ENCODE peak calls at places on chromosome 11, in five cellular contexts. One of them, this sample, is unnamed.

GRCh38 chr11:10208045-10208674 is 85.9 kb downstream of the SBF2 start:
- DNase-seq in left ventricle myocardium inferior: no peak
- DNase-seq in mucosa of descending colon: no peak
- DNase-seq in AG04449: no peak
- DNase-seq in GM12878: peak; percentile 32
- DNase-seq in this sample: peak; percentile 12

GRCh38 chr11:27300974-27301373 is 62.0 kb downstream of the CCDC34 start:
- DNase-seq in mucosa of descending colon: no peak
- DNase-seq in left ventricle myocardium inferior: no peak
- DNase-seq in GM12878: no peak
- DNase-seq in AG04449: no peak
- DNase-seq in this sample: no peak

GRCh38 chr11:69239320-69240040 is 54.5 kb upstream of the MYEOV start:
- DNase-seq in mucosa of descending colon: no peak
- DNase-seq in GM12878: no peak
- DNase-seq in left ventricle myocardium inferior: no peak
- DNase-seq in AG04449: no peak
- DNase-seq in this sample: no peak

GRCh38 chr11:19519344-19519743 is 193.3 kb upstream of the NAV2 start:
- DNase-seq in GM12878: no peak
- DNase-seq in left ventricle myocardium inferior: no peak
- DNase-seq in mucosa of descending colon: no peak
- DNase-seq in AG04449: no peak
- DNase-seq in this sample: no peak

GRCh38 chr11:112459001-112459400 is 198.3 kb upstream of the PLET1 start:
- DNase-seq in AG04449: no peak
- DNase-seq in GM12878: no peak
- DNase-seq in left ventricle myocardium inferior: no peak
- DNase-seq in mucosa of descending colon: no peak
- DNase-seq in this sample: no peak

GRCh38 chr11:19321351-19321750 is 80.6 kb upstream of the E2F8 start:
- DNase-seq in left ventricle myocardium inferior: no peak
- DNase-seq in mucosa of descending colon: no peak
- DNase-seq in AG04449: no peak
- DNase-seq in GM12878: no peak
- DNase-seq in this sample: no peak

GRCh38 chr11:57287884-57288283 is 36.9 kb downstream of the TNKS1BP1 start:
- DNase-seq in mucosa of descending colon: no peak
- DNase-seq in GM12878: no peak
- DNase-seq in left ventricle myocardium inferior: no peak
- DNase-seq in AG04449: no peak
- DNase-seq in this sample: no peak

GRCh38 chr11:75267171-75267970 is 26.8 kb downstream of the TPBGL start:
- DNase-seq in AG04449: no peak
- DNase-seq in mucosa of descending colon: no peak
- DNase-seq in GM12878: no peak
- DNase-seq in left ventricle myocardium inferior: no peak
- DNase-seq in this sample: no peak

GRCh38 chr11:46944356-46944755 is 7.8 kb downstream of the CSTPP1 start:
- DNase-seq in AG04449: no peak
- DNase-seq in mucosa of descending colon: no peak
- DNase-seq in GM12878: no peak
- DNase-seq in left ventricle myocardium inferior: no peak
- DNase-seq in this sample: no peak

GRCh38 chr11:69159153-69159850 is 3.6 kb downstream of the SMIM38 start:
- DNase-seq in mucosa of descending colon: no peak
- DNase-seq in GM12878: no peak
- DNase-seq in AG04449: no peak
- DNase-seq in left ventricle myocardium inferior: no peak
- DNase-seq in this sample: no peak

GRCh38 chr11:86147004-86147403 is 78.1 kb upstream of the PICALM start:
- DNase-seq in left ventricle myocardium inferior: no peak
- DNase-seq in AG04449: no peak
- DNase-seq in mucosa of descending colon: no peak
- DNase-seq in GM12878: no peak
- DNase-seq in this sample: no peak

GRCh38 chr11:10605941-10606381 is 37.5 kb upstream of the LYVE1 start:
- DNase-seq in left ventricle myocardium inferior: peak; percentile 65
- DNase-seq in GM12878: no peak
- DNase-seq in mucosa of descending colon: peak; percentile 35
- DNase-seq in AG04449: peak; percentile 31
- DNase-seq in this sample: no peak

GRCh38 chr11:129408865-129409444 is 33.3 kb downstream of the BARX2 start:
- DNase-seq in left ventricle myocardium inferior: no peak
- DNase-seq in GM12878: no peak
- DNase-seq in AG04449: no peak
- DNase-seq in mucosa of descending colon: no peak
- DNase-seq in this sample: no peak

GRCh38 chr11:11217555-11218286 is 135.3 kb downstream of the CSNK2A3 start:
- DNase-seq in mucosa of descending colon: peak; percentile 16
- DNase-seq in left ventricle myocardium inferior: no peak
- DNase-seq in GM12878: no peak
- DNase-seq in AG04449: no peak
- DNase-seq in this sample: no peak

GRCh38 chr11:76030286-76030685 is 176.0 kb downstream of the WNT11 start:
- DNase-seq in mucosa of descending colon: no peak
- DNase-seq in AG04449: peak; percentile 53
- DNase-seq in left ventricle myocardium inferior: no peak
- DNase-seq in GM12878: no peak
- DNase-seq in this sample: no peak

GRCh38 chr11:629237-629583 is 2.2 kb upstream of the SCT start:
- DNase-seq in AG04449: no peak
- DNase-seq in GM12878: no peak
- DNase-seq in mucosa of descending colon: no peak
- DNase-seq in left ventricle myocardium inferior: no peak
- DNase-seq in this sample: no peak
- TF ChIP-seq CTCF in AG04449: no peak
- TF ChIP-seq CTCF in GM12878: no peak
- TF ChIP-seq CTCF in mucosa of descending colon: no peak
- TF ChIP-seq CTCF in left ventricle myocardium inferior: peak; percentile 41
- TF ChIP-seq CTCF in this sample: no peak

GRCh38 chr11:72702842-72703241 is 28.6 kb upstream of the PDE2A start:
- DNase-seq in GM12878: no peak
- DNase-seq in left ventricle myocardium inferior: no peak
- DNase-seq in AG04449: no peak
- DNase-seq in mucosa of descending colon: no peak
- DNase-seq in this sample: no peak

GRCh38 chr11:72704783-72705287 is 30.6 kb upstream of the PDE2A start:
- DNase-seq in left ventricle myocardium inferior: no peak
- DNase-seq in mucosa of descending colon: no peak
- DNase-seq in GM12878: no peak
- DNase-seq in AG04449: no peak
- DNase-seq in this sample: no peak

GRCh38 chr11:72705442-72706365 is 31.5 kb upstream of the PDE2A start:
- DNase-seq in AG04449: no peak
- DNase-seq in GM12878: no peak
- DNase-seq in mucosa of descending colon: no peak
- DNase-seq in left ventricle myocardium inferior: no peak
- DNase-seq in this sample: no peak

GRCh38 chr11:72703281-72704008 is 29.2 kb upstream of the PDE2A start:
- DNase-seq in left ventricle myocardium inferior: peak; percentile 84
- DNase-seq in mucosa of descending colon: no peak
- DNase-seq in GM12878: no peak
- DNase-seq in AG04449: peak; percentile 50
- DNase-seq in this sample: peak; percentile 81

GRCh38 chr11:72704028-72704782 is 30.0 kb upstream of the PDE2A start:
- DNase-seq in mucosa of descending colon: no peak
- DNase-seq in left ventricle myocardium inferior: no peak
- DNase-seq in AG04449: no peak
- DNase-seq in GM12878: no peak
- DNase-seq in this sample: no peak
- TF ChIP-seq CTCF in mucosa of descending colon: no peak
- TF ChIP-seq CTCF in left ventricle myocardium inferior: no peak
- TF ChIP-seq CTCF in AG04449: peak; percentile 0
- TF ChIP-seq CTCF in GM12878: no peak
- TF ChIP-seq CTCF in this sample: peak; percentile 26

GRCh38 chr11:70364198-70364597 is 34.1 kb upstream of the CTTN start:
- DNase-seq in mucosa of descending colon: no peak
- DNase-seq in AG04449: no peak
- DNase-seq in left ventricle myocardium inferior: no peak
- DNase-seq in GM12878: no peak
- DNase-seq in this sample: no peak
- TF ChIP-seq CTCF in mucosa of descending colon: no peak
- TF ChIP-seq CTCF in AG04449: no peak
- TF ChIP-seq CTCF in left ventricle myocardium inferior: no peak
- TF ChIP-seq CTCF in GM12878: no peak
- TF ChIP-seq CTCF in this sample: no peak

GRCh38 chr11:65855927-65856363 is 2.0 kb downstream of the CFL1 start:
- DNase-seq in AG04449: no peak
- DNase-seq in mucosa of descending colon: no peak
- DNase-seq in GM12878: no peak
- DNase-seq in left ventricle myocardium inferior: no peak
- DNase-seq in this sample: no peak

GRCh38 chr11:65856689-65857499 is 1.1 kb downstream of the CFL1 start:
- DNase-seq in mucosa of descending colon: peak; percentile 91
- DNase-seq in GM12878: no peak
- DNase-seq in left ventricle myocardium inferior: peak; percentile 86
- DNase-seq in AG04449: no peak
- DNase-seq in this sample: no peak

GRCh38 chr11:65859134-65859811 is 960 bp upstream of the MUS81 start:
- DNase-seq in AG04449: peak; percentile 88
- DNase-seq in left ventricle myocardium inferior: peak; percentile 100
- DNase-seq in mucosa of descending colon: peak; percentile 100
- DNase-seq in GM12878: peak; percentile 90
- DNase-seq in this sample: peak; percentile 96

GRCh38 chr11:65858354-65859133 is 564 bp upstream of the CFL1 start:
- DNase-seq in mucosa of descending colon: no peak
- DNase-seq in GM12878: no peak
- DNase-seq in left ventricle myocardium inferior: no peak
- DNase-seq in AG04449: no peak
- DNase-seq in this sample: no peak

DNA sequence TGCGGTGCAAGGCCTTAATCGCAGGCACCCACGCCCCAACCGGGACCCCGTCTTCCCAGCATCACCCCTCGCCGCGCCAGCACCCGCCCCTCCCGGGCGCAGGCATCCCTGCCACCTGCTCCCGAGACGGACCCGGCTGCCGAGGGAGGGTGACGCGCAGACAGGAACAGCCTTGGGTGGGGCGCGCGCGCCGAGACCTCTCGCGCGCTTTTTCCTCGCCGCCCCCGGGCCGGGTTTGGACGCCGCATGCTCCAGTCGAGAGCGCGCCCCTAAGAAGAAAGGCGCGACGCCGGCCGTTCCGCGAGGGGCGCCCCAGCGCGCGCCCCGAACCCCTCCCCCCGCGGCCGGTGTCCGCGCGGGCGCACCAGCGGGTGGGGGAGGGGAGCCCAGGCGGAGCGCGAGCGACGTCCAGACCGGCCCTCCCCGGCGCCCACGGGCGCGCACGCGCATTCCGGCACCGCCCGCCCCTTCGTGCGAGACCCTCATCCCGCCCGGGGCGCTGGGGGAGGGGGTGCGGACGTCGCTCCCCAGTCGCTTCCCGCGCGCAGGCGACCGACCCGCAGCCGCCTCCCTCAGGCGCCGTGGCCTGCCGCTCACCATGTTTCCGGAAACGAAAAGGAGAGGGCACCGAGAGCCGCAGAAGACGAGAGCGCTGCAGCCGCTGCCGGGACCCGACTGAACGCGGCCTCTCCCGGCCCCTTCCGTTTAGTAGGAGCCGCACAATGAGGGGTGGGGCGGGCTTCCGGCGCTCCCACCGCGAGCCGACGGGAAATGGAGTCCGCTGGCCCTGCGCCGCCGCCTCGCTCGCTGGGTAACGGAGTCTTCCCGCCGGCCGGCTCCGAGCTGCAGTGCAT is at the start of gene CFL1:
- DNase-seq in left ventricle myocardium inferior: peak; percentile 99
- DNase-seq in GM12878: peak; percentile 87
- DNase-seq in AG04449: peak; percentile 85
- DNase-seq in mucosa of descending colon: peak; percentile 97
- DNase-seq in this sample: peak; percentile 94
- TF ChIP-seq CTCF in left ventricle myocardium inferior: no peak
- TF ChIP-seq CTCF in GM12878: no peak
- TF ChIP-seq CTCF in AG04449: no peak
- TF ChIP-seq CTCF in mucosa of descending colon: no peak
- TF ChIP-seq CTCF in this sample: no peak

DNA sequence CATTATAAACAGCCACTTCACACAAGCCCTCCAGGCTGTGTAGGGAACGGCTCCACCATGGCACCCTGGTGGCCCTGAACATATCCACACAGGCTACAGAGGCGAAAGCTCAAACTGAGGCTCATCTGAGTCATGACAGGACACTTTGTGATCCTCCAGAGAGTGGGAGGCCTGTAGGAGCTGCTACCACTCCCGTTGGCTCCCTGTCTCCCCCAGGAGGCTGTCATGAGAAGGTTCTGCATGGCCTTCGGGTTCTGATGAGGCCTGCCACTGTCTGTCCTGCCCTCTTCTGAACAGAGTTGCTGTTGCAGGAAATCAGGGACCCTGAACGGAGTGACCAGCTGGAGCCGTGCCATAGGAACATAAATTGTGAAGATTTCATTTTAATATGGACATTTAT is 23.8 kb upstream of the ALDH3B2 start:
- DNase-seq in mucosa of descending colon: no peak
- DNase-seq in left ventricle myocardium inferior: no peak
- DNase-seq in AG04449: no peak
- DNase-seq in GM12878: no peak
- DNase-seq in this sample: no peak
- TF ChIP-seq CTCF in mucosa of descending colon: no peak
- TF ChIP-seq CTCF in left ventricle myocardium inferior: no peak
- TF ChIP-seq CTCF in AG04449: no peak
- TF ChIP-seq CTCF in GM12878: peak; percentile 43
- TF ChIP-seq CTCF in this sample: no peak

GRCh38 chr11:28704801-28705200 is 596.6 kb downstream of the METTL15 start:
- DNase-seq in mucosa of descending colon: no peak
- DNase-seq in AG04449: no peak
- DNase-seq in left ventricle myocardium inferior: no peak
- DNase-seq in GM12878: no peak
- DNase-seq in this sample: no peak
- TF ChIP-seq CTCF in mucosa of descending colon: no peak
- TF ChIP-seq CTCF in AG04449: no peak
- TF ChIP-seq CTCF in left ventricle myocardium inferior: no peak
- TF ChIP-seq CTCF in GM12878: no peak
- TF ChIP-seq CTCF in this sample: no peak

DNA sequence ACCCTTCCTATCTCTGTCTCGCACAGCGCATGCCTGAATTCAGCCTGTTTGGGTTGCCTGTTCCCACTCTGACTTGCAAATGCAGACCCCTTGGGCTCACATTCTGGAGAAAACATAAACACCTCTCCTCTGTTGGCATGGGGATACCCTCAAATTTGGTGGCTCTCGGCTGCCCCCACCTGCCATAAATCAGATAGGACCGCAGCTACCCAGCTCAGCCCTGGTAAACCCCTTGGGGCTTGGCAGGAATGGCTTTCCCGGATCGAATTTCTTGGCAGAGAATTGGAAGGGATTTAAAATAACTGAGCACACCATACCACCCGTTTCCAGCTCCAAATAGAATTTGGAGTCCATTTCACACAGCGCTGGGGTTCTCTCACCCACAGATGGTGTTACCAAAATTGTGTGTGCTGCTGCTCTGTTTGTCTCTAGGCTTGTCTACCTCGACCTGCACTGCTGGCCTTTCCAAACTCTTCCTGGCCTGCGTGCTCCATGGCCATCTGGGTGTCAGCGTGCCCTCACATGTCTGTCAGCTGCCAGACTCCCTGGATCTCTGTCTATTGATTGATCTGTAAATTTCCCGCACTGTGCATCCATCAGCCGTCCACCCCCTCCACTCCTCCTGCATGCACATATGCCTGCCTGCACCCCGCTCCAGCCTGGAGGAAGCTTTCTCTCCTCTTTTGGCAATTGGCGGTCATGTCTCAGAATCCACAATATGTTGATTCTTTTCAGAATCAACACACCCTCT is 134.0 kb downstream of the NTM start:
- DNase-seq in mucosa of descending colon: no peak
- DNase-seq in AG04449: no peak
- DNase-seq in GM12878: no peak
- DNase-seq in left ventricle myocardium inferior: no peak
- DNase-seq in this sample: no peak
- TF ChIP-seq CTCF in mucosa of descending colon: no peak
- TF ChIP-seq CTCF in AG04449: no peak
- TF ChIP-seq CTCF in GM12878: peak; percentile 21
- TF ChIP-seq CTCF in left ventricle myocardium inferior: peak; percentile 47
- TF ChIP-seq CTCF in this sample: no peak